ENCODE peak calls at places on chromosomes 1 and 21, in four cellular contexts. K is HepG2, O is GM12878, J is K562. M is an unnamed sample.

GRCh38 chr21:44762221-44763049 is 39.2 kb downstream of the UBE2G2 start:
- DNase-seq in K (no peak), O (no peak), J (no peak), M (no peak)

GRCh38 chr21:23876925-23877558 is 1730.2 kb downstream of the MRPL39 start:
- DNase-seq in K (no peak), O (no peak), J (no peak), M (no peak)

GRCh38 chr1:55214903-55215193 is 316 bp downstream of the USP24 start:
- DNase-seq in K (no peak), O (no peak), J (no peak), M (peak)

GRCh38 chr21:38188037-38188436 is 68.8 kb upstream of the KCNJ15 start:
- DNase-seq in K (no peak), O (no peak), J (no peak), M (no peak)

GRCh38 chr1:74835046-74835445 is 102.1 kb downstream of the TYW3 start:
- DNase-seq in K (no peak), O (no peak), J (no peak), M (no peak)

GRCh38 chr1:181354865-181355264 is 128.5 kb upstream of the CACNA1E start:
- DNase-seq in K (no peak), O (no peak), J (no peak), M (no peak)

GRCh38 chr21:34602061-34602460 is 12.9 kb downstream of the RCAN1 start:
- DNase-seq in K (no peak), O (no peak), J (no peak), M (no peak)

GRCh38 chr1:10928654-10929053 is 83.8 kb upstream of the TARDBP start:
- DNase-seq in K (no peak), O (no peak), J (no peak), M (no peak)

GRCh38 chr1:73813726-73814125 is 384.2 kb downstream of the LRRIQ3 start:
- DNase-seq in K (no peak), O (no peak), J (no peak), M (no peak)

GRCh38 chr1:55007626-55008025 is 8.9 kb downstream of the BSND start:
- DNase-seq in K (no peak), O (no peak), J (no peak), M (no peak)

GRCh38 chr1:149848340-149848771 is 51.0 kb upstream of the BOLA1 start:
- DNase-seq in K (peak), O (no peak), J (no peak), M (no peak)

GRCh38 chr21:28018741-28019669 is 973.7 kb downstream of the LTN1 start:
- DNase-seq in K (no peak), O (no peak), J (no peak), M (peak)

GRCh38 chr1:151832318-151832984 is 849 bp upstream of the RORC start:
- DNase-seq in K (peak), O (no peak), J (no peak), M (no peak)

GRCh38 chr1:112358798-112359408 is 37.1 kb upstream of the CTTNBP2NL start:
- DNase-seq in K (peak), O (no peak), J (peak), M (peak)

GRCh38 chr1:214544791-214545190 is 6.6 kb downstream of the PTPN14 start:
- DNase-seq in K (no peak), O (no peak), J (no peak), M (no peak)

GRCh38 chr1:160705176-160705745 is 6.4 kb downstream of the CD48 start:
- DNase-seq in K (no peak), O (no peak), J (no peak), M (no peak)

GRCh38 chr1:37255111-37255795 is 219.1 kb upstream of the ZC3H12A start:
- DNase-seq in K (no peak), O (no peak), J (peak), M (peak)
- TF ChIP-seq SP1 in K (no peak), O (no peak), J (no peak), M (peak)

GRCh38 chr1:167054531-167054930 is 35.6 kb downstream of the GPA33 start:
- DNase-seq in K (no peak), O (no peak), J (no peak), M (no peak)
- TF ChIP-seq CREB1 in K (no peak), O (no peak), J (no peak), M (no peak)

GRCh38 chr1:225474986-225475820 is 47.4 kb upstream of the LBR start:
- DNase-seq in K (peak), O (no peak), J (peak), M (peak)
- TF ChIP-seq SP1 in K (no peak), O (peak), J (peak), M (peak)

DNA sequence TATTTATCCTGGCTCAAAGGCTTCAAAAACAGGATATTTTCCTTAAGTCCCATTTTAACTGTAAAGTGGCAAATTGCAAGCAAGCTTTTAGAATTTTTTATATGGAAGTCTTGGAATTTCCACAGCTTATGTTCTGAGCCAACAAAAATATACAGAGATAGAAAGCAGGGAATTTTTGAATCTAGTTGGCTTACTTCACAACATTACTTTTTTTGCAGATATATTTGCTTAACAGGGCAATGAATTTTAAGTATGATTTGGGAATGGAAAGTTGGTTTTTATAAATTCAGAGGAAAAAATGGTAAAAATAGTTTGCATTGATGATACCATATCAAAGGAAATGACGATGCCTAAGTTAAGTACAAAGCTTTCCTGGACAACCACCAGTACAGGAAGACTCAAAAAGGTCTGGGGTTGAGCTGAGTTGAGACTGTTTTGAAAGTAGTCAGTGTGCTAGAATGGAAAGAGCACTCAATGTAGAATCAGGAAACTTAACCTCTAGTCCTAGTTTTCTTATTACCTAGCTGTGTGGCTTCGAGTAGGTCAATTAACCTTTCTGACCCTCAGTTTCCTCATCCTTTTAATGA is 11.0 kb upstream of the VCAM1 start:
- DNase-seq in K (no peak), O (no peak), J (no peak), M (no peak)
- TF ChIP-seq CREB1 in K (no peak), O (no peak), J (no peak), M (no peak)

DNA sequence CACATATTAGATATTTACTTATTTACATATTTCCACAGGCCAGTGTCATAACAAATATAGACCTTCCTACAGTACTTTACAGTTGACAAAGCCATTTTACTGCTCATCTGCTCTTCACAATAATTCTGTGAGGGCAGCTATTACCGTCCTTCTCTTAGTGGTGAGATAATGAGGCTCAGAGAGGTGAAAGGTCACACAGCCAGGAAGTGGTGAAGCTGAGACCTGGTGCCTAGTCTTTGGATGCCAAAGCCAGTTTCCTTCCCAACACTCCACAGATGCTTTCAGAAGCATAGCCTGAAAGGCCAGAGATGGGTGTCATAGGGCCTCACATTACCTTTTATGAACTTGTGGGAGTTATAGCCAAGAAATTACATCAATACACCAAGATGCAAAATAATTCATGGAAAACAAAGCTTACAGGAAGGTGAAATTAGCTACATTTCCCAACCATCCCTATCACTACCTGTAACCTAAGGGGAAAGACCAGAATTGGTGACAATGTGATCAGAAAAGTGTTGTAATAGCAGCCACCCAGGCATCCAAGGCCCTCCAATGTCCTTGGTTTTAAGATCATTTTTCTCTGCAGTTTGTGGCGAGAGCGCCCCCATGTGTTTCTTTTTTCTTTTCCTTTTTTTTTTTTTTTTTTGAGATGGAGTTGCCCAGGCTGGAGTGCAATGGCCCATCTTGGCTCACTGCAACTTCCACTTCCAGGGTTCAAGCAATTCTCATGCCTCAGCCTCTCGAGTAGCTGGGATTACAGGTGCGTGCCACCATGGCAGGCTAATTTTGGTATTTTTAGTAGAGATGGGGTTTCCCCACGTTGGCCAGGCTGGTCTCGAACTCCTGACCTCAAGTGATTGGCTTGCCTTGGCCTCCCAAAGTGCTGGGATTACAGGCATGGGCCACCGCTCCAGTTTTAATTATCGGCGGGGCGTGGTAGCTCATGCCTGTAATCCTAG is 26.5 kb upstream of the RPL11 start:
- DNase-seq in K (peak), O (peak), J (peak), M (peak)
- TF ChIP-seq SP1 in K (no peak), O (no peak), J (no peak), M (no peak)

DNA sequence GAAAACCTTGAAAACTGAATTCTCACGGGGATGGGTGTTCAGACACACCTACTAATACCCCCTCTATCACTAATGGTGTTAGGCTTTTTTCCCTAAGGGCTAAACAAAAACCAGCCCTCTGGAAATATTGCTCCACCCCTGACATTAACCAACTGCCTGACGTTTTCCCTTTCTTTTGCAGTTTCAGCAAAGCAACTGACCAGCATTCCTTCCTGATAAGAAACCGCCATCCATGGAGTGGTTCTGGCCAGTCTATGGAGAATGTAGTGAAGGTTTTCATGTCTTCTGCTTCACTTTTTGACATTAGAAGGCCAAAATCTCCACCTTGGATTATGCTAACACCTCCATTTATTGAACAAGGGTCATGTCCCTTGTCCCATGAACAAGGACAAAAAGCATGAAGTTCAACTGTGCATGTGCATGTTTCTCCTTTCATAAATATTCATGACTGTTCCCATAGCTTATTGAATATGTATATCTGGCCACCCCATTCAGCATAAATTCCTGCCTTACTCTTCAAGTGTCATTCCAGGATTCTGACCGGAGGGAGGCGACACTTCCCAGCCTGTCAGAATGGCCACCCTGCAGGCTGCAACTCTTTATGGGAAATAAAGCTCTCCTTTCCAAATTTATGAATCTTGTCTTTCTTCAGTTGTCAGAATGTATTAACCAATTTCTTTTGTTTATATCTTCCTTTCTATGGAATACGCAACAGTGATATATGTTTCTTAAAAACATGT is 314.3 kb downstream of the HHIPL2 start:
- DNase-seq in K (no peak), O (no peak), J (no peak), M (peak)
- TF ChIP-seq CREB1 in K (no peak), O (no peak), J (no peak), M (no peak)

M was measured in WTC11.